ENCODE peak calls at places on chromosome 19, in four cellular contexts. Y, N, M and F are unnamed samples.

GRCh38 chr19:628168-628567 is 5.2 kb downstream of the POLRMT start:
- DNase-seq in N (no peak), Y (no peak), M (peak), F (peak)

GRCh38 chr19:47021536-47022139 is 2.0 kb downstream of the NPAS1 start:
- DNase-seq in N (no peak), Y (no peak), M (peak), F (peak)

GRCh38 chr19:2616741-2617392 is 85.6 kb downstream of the GNG7 start:
- DNase-seq in M (no peak), N (peak), Y (no peak), F (peak)

GRCh38 chr19:40791349-40791748 is 7.6 kb upstream of the EGLN2 start:
- DNase-seq in Y (no peak), N (no peak), M (no peak), F (no peak)

GRCh38 chr19:18350490-18350889 is 10.1 kb downstream of the PGPEP1 start:
- DNase-seq in N (no peak), Y (no peak), M (no peak), F (peak)

GRCh38 chr19:51354742-51355148 is 11.4 kb downstream of the ETFB start:
- DNase-seq in M (peak), Y (peak), N (no peak), F (peak)

GRCh38 chr19:55486971-55487883 is 1.0 kb upstream of the SSC5D start:
- DNase-seq in M (peak), N (no peak), Y (no peak), F (peak)

GRCh38 chr19:4575978-4576933 is 16.8 kb upstream of the SEMA6B start:
- DNase-seq in Y (peak), N (peak), M (peak), F (peak)

GRCh38 chr19:13689050-13689449 is 75.3 kb upstream of the MRI1 start:
- DNase-seq in M (no peak), N (peak), Y (no peak), F (peak)

GRCh38 chr19:6773323-6773931 is 919 bp downstream of the VAV1 start:
- DNase-seq in M (no peak), N (peak), Y (peak), F (peak)

GRCh38 chr19:3516675-3517207 is 10.6 kb downstream of the FZR1 start:
- DNase-seq in N (peak), M (no peak), Y (no peak), F (no peak)

GRCh38 chr19:708154-709141 is at the start of gene PALM:
- DNase-seq in M (peak), N (no peak), Y (no peak), F (peak)

GRCh38 chr19:48395499-48395898 is 2.0 kb downstream of the GRIN2D start:
- DNase-seq in Y (no peak), M (no peak), N (no peak), F (peak)

GRCh38 chr19:1069009-1069779 is 2.2 kb downstream of the ARHGAP45 start:
- DNase-seq in M (no peak), N (peak), Y (peak), F (no peak)

GRCh38 chr19:6886272-6886671 is 1.1 kb upstream of the ADGRE1 start:
- DNase-seq in Y (no peak), M (no peak), N (no peak), F (no peak)

GRCh38 chr19:32387701-32388392 is 17.7 kb upstream of the DPY19L3 start:
- DNase-seq in N (no peak), M (no peak), Y (no peak), F (no peak)